ENCODE peak calls at places on chromosomes 1 and 21, in five cellular contexts. One of them, this sample, is unnamed.
A peak's percentile ranks its signal among the peaks of the same experiment; 100 is the strongest.

GRCh38 chr21:45820171-45821091 is 161.1 kb upstream of the COL6A1 start:
- DNase-seq in activated gamma-delta T cell: no peak
- DNase-seq in GDM1: peak; percentile 60
- DNase-seq in T-helper 9 cell: peak; percentile 76
- DNase-seq in non-pigmented ciliary epithelial cell: peak; percentile 63
- DNase-seq in this sample: peak; percentile 53

GRCh38 chr1:25117233-25117823 is 115.0 kb downstream of the SYF2 start:
- DNase-seq in activated gamma-delta T cell: no peak
- DNase-seq in T-helper 9 cell: no peak
- DNase-seq in non-pigmented ciliary epithelial cell: no peak
- DNase-seq in GDM1: no peak
- DNase-seq in this sample: no peak

GRCh38 chr1:240492832-240493440 is 119.0 kb downstream of the GREM2 start:
- DNase-seq in T-helper 9 cell: no peak
- DNase-seq in activated gamma-delta T cell: no peak
- DNase-seq in non-pigmented ciliary epithelial cell: no peak
- DNase-seq in GDM1: no peak
- DNase-seq in this sample: no peak

GRCh38 chr1:18978706-18979105 is 22.2 kb upstream of the IFFO2 start:
- DNase-seq in activated gamma-delta T cell: no peak
- DNase-seq in T-helper 9 cell: no peak
- DNase-seq in GDM1: no peak
- DNase-seq in non-pigmented ciliary epithelial cell: no peak
- DNase-seq in this sample: no peak

GRCh38 chr1:93178418-93178817 is 1.8 kb downstream of the TMED5 start:
- DNase-seq in T-helper 9 cell: no peak
- DNase-seq in activated gamma-delta T cell: no peak
- DNase-seq in GDM1: no peak
- DNase-seq in non-pigmented ciliary epithelial cell: no peak
- DNase-seq in this sample: no peak

GRCh38 chr1:222167111-222167510 is 380.8 kb downstream of the HHIPL2 start:
- DNase-seq in T-helper 9 cell: no peak
- DNase-seq in activated gamma-delta T cell: no peak
- DNase-seq in non-pigmented ciliary epithelial cell: peak; percentile 72
- DNase-seq in GDM1: peak; percentile 11
- DNase-seq in this sample: peak; percentile 97

GRCh38 chr1:212700892-212701819 is 1.5 kb upstream of the BATF3 start:
- DNase-seq in activated gamma-delta T cell: no peak
- DNase-seq in non-pigmented ciliary epithelial cell: peak; percentile 28
- DNase-seq in T-helper 9 cell: peak; percentile 5
- DNase-seq in GDM1: no peak
- DNase-seq in this sample: no peak

GRCh38 chr1:205589618-205590456 is 42.0 kb downstream of the ELK4 start:
- DNase-seq in non-pigmented ciliary epithelial cell: no peak
- DNase-seq in T-helper 9 cell: no peak
- DNase-seq in activated gamma-delta T cell: no peak
- DNase-seq in GDM1: no peak
- DNase-seq in this sample: no peak

GRCh38 chr1:116681343-116681899 is 13.9 kb upstream of the IGSF3 start:
- DNase-seq in T-helper 9 cell: no peak
- DNase-seq in GDM1: no peak
- DNase-seq in activated gamma-delta T cell: no peak
- DNase-seq in non-pigmented ciliary epithelial cell: no peak
- DNase-seq in this sample: no peak

GRCh38 chr1:11180342-11180744 is 8.8 kb upstream of the ANGPTL7 start:
- DNase-seq in GDM1: no peak
- DNase-seq in non-pigmented ciliary epithelial cell: no peak
- DNase-seq in activated gamma-delta T cell: no peak
- DNase-seq in T-helper 9 cell: no peak
- DNase-seq in this sample: peak; percentile 79

GRCh38 chr1:197902131-197902453 is 338 bp upstream of the C1orf53 start:
- DNase-seq in non-pigmented ciliary epithelial cell: no peak
- DNase-seq in activated gamma-delta T cell: no peak
- DNase-seq in T-helper 9 cell: no peak
- DNase-seq in GDM1: no peak
- DNase-seq in this sample: no peak

GRCh38 chr1:186518822-186519381 is 58.0 kb upstream of the PDC start:
- DNase-seq in GDM1: no peak
- DNase-seq in activated gamma-delta T cell: no peak
- DNase-seq in T-helper 9 cell: no peak
- DNase-seq in non-pigmented ciliary epithelial cell: no peak
- DNase-seq in this sample: no peak

GRCh38 chr1:201530741-201531521 is 8.0 kb upstream of the NAV1 start:
- DNase-seq in non-pigmented ciliary epithelial cell: no peak
- DNase-seq in T-helper 9 cell: no peak
- DNase-seq in GDM1: peak; percentile 66
- DNase-seq in activated gamma-delta T cell: no peak
- DNase-seq in this sample: no peak

GRCh38 chr1:174535207-174535606 is 87.4 kb downstream of the GPR52 start:
- DNase-seq in non-pigmented ciliary epithelial cell: peak; percentile 11
- DNase-seq in activated gamma-delta T cell: no peak
- DNase-seq in T-helper 9 cell: no peak
- DNase-seq in GDM1: no peak
- DNase-seq in this sample: no peak

GRCh38 chr1:24849653-24850295 is 80.3 kb downstream of the RUNX3 start:
- DNase-seq in GDM1: peak; percentile 66
- DNase-seq in activated gamma-delta T cell: no peak
- DNase-seq in non-pigmented ciliary epithelial cell: no peak
- DNase-seq in T-helper 9 cell: no peak
- DNase-seq in this sample: no peak

GRCh38 chr1:10881046-10881445 is 84.6 kb upstream of the CASZ1 start:
- DNase-seq in non-pigmented ciliary epithelial cell: no peak
- DNase-seq in GDM1: no peak
- DNase-seq in T-helper 9 cell: no peak
- DNase-seq in activated gamma-delta T cell: no peak
- DNase-seq in this sample: no peak

GRCh38 chr21:41894922-41895557 is 15.9 kb upstream of the PRDM15 start:
- DNase-seq in GDM1: no peak
- DNase-seq in activated gamma-delta T cell: no peak
- DNase-seq in non-pigmented ciliary epithelial cell: peak; percentile 81
- DNase-seq in T-helper 9 cell: no peak
- DNase-seq in this sample: peak; percentile 33

GRCh38 chr1:31199301-31199790 is 40.3 kb downstream of the NKAIN1 start:
- DNase-seq in non-pigmented ciliary epithelial cell: no peak
- DNase-seq in activated gamma-delta T cell: no peak
- DNase-seq in GDM1: no peak
- DNase-seq in T-helper 9 cell: no peak
- DNase-seq in this sample: no peak

GRCh38 chr1:145771056-145771455 is 51.8 kb downstream of the CD160 start:
- DNase-seq in GDM1: no peak
- DNase-seq in T-helper 9 cell: no peak
- DNase-seq in activated gamma-delta T cell: no peak
- DNase-seq in non-pigmented ciliary epithelial cell: no peak
- DNase-seq in this sample: no peak

GRCh38 chr1:222369991-222370910 is 177.7 kb downstream of the HHIPL2 start:
- DNase-seq in activated gamma-delta T cell: no peak
- DNase-seq in T-helper 9 cell: no peak
- DNase-seq in non-pigmented ciliary epithelial cell: peak; percentile 81
- DNase-seq in GDM1: no peak
- DNase-seq in this sample: peak; percentile 61

GRCh38 chr1:145956776-145957442 is 908 bp downstream of the LIX1L start:
- DNase-seq in activated gamma-delta T cell: no peak
- DNase-seq in T-helper 9 cell: no peak
- DNase-seq in non-pigmented ciliary epithelial cell: no peak
- DNase-seq in GDM1: no peak
- DNase-seq in this sample: no peak

GRCh38 chr1:108082006-108082405 is 117.0 kb upstream of the VAV3 start:
- DNase-seq in activated gamma-delta T cell: no peak
- DNase-seq in T-helper 9 cell: no peak
- DNase-seq in GDM1: no peak
- DNase-seq in non-pigmented ciliary epithelial cell: no peak
- DNase-seq in this sample: no peak

GRCh38 chr1:67722292-67722944 is 37.4 kb downstream of the GADD45A start:
- DNase-seq in activated gamma-delta T cell: no peak
- DNase-seq in T-helper 9 cell: no peak
- DNase-seq in non-pigmented ciliary epithelial cell: no peak
- DNase-seq in GDM1: no peak
- DNase-seq in this sample: no peak

GRCh38 chr1:33561576-33561975 is 89.1 kb downstream of the ZSCAN20 start:
- DNase-seq in GDM1: no peak
- DNase-seq in activated gamma-delta T cell: no peak
- DNase-seq in non-pigmented ciliary epithelial cell: no peak
- DNase-seq in T-helper 9 cell: no peak
- DNase-seq in this sample: no peak

GRCh38 chr1:174301295-174302077 is 142.2 kb downstream of the RABGAP1L start:
- DNase-seq in T-helper 9 cell: no peak
- DNase-seq in non-pigmented ciliary epithelial cell: no peak
- DNase-seq in activated gamma-delta T cell: no peak
- DNase-seq in GDM1: no peak
- DNase-seq in this sample: no peak

GRCh38 chr1:68745006-68745405 is 248.1 kb upstream of the DEPDC1 start:
- DNase-seq in T-helper 9 cell: no peak
- DNase-seq in activated gamma-delta T cell: no peak
- DNase-seq in GDM1: no peak
- DNase-seq in non-pigmented ciliary epithelial cell: no peak
- DNase-seq in this sample: no peak

GRCh38 chr1:79497193-79497773 is 490.8 kb upstream of the ADGRL4 start:
- DNase-seq in activated gamma-delta T cell: no peak
- DNase-seq in non-pigmented ciliary epithelial cell: peak; percentile 9
- DNase-seq in T-helper 9 cell: no peak
- DNase-seq in GDM1: no peak
- DNase-seq in this sample: peak; percentile 16

GRCh38 chr1:87965193-87965592 is 636.5 kb downstream of the LMO4 start:
- DNase-seq in non-pigmented ciliary epithelial cell: no peak
- DNase-seq in activated gamma-delta T cell: no peak
- DNase-seq in T-helper 9 cell: no peak
- DNase-seq in GDM1: no peak
- DNase-seq in this sample: no peak

GRCh38 chr1:205237526-205238484 is 10.1 kb downstream of the TMCC2 start:
- DNase-seq in T-helper 9 cell: no peak
- DNase-seq in GDM1: peak; percentile 57
- DNase-seq in activated gamma-delta T cell: no peak
- DNase-seq in non-pigmented ciliary epithelial cell: no peak
- DNase-seq in this sample: no peak

GRCh38 chr1:29747136-29747670 is 510.9 kb downstream of the PTPRU start:
- DNase-seq in non-pigmented ciliary epithelial cell: no peak
- DNase-seq in activated gamma-delta T cell: no peak
- DNase-seq in GDM1: no peak
- DNase-seq in T-helper 9 cell: no peak
- DNase-seq in this sample: no peak

This sample was measured in HS-5.